ENCODE peak calls at places on chromosomes 13 and 19, in four cellular contexts. M, C, D and V are unnamed samples.

GRCh38 chr13:36193151-36193855 is 21.1 kb downstream of the SOHLH2 start:
- DNase-seq in C (no peak), M (no peak), D (no peak), V (no peak)

GRCh38 chr19:2558543-2558942 is 82.6 kb downstream of the GADD45B start:
- DNase-seq in C (no peak), D (no peak), M (no peak), V (no peak)

GRCh38 chr13:101155920-101156319 is 260.4 kb downstream of the NALCN start:
- DNase-seq in M (no peak), D (no peak), C (no peak), V (no peak)

GRCh38 chr13:47459512-47459911 is 541.6 kb downstream of the SUCLA2 start:
- DNase-seq in D (no peak), M (no peak), C (no peak), V (no peak)

GRCh38 chr19:16714702-16715294 is 4.8 kb upstream of the NWD1 start:
- DNase-seq in C (no peak), D (peak), M (peak), V (peak)

GRCh38 chr13:98411617-98412310 is 165.1 kb downstream of the STK24 start:
- DNase-seq in D (no peak), M (no peak), C (no peak), V (peak)

GRCh38 chr13:57673197-57673596 is 41.7 kb downstream of the PCDH17 start:
- DNase-seq in M (no peak), C (no peak), D (no peak), V (no peak)

GRCh38 chr19:19399733-19400438 is 5.6 kb upstream of the GATAD2A start:
- DNase-seq in C (no peak), M (no peak), D (no peak), V (no peak)

GRCh38 chr13:99083976-99084375 is 106.1 kb upstream of the DOCK9 start:
- DNase-seq in C (no peak), D (no peak), M (no peak), V (no peak)

GRCh38 chr13:114339779-114340534 is 25.7 kb downstream of the CHAMP1 start:
- DNase-seq in M (no peak), D (no peak), C (no peak), V (no peak)

GRCh38 chr19:19591133-19591825 is 27.2 kb downstream of the PBX4 start:
- DNase-seq in C (no peak), M (peak), D (no peak), V (no peak)

GRCh38 chr19:709196-709964 is 645 bp downstream of the PALM start:
- DNase-seq in D (no peak), M (no peak), C (no peak), V (peak)

GRCh38 chr19:38844093-38844686 is 5.6 kb downstream of the HNRNPL start:
- DNase-seq in M (no peak), C (no peak), D (no peak), V (peak)

GRCh38 chr13:112859817-112860190 is 109.2 kb upstream of the MCF2L start:
- DNase-seq in C (no peak), D (no peak), M (no peak), V (no peak)

GRCh38 chr19:47227347-47228167 is 3.4 kb downstream of the BBC3 start:
- DNase-seq in M (no peak), C (peak), D (peak), V (peak)

GRCh38 chr19:50820549-50821247 is 2.9 kb downstream of the KLK1 start:
- DNase-seq in D (no peak), M (no peak), C (no peak), V (no peak)

GRCh38 chr13:113862766-113863510 is 938 bp downstream of the GAS6 start:
- DNase-seq in D (no peak), M (no peak), C (no peak), V (peak)

GRCh38 chr19:9205506-9206113 is 13.8 kb downstream of the OR7D4 start:
- DNase-seq in M (peak), C (no peak), D (peak), V (peak)

GRCh38 chr13:73715114-73715909 is 418.9 kb downstream of the KLF12 start:
- DNase-seq in D (no peak), M (peak), C (no peak), V (no peak)

GRCh38 chr19:7349961-7350711 is 1.4 kb downstream of the ARHGEF18 start:
- DNase-seq in M (no peak), D (no peak), C (no peak), V (no peak)

GRCh38 chr19:11596156-11596555 is 1.1 kb upstream of the ZNF627 start:
- DNase-seq in M (no peak), C (no peak), D (no peak), V (no peak)

GRCh38 chr19:38090561-38090960 is 133.5 kb downstream of the DPF1 start:
- DNase-seq in D (peak), M (no peak), C (no peak), V (peak)

GRCh38 chr19:30111456-30111855 is 169.4 kb downstream of the URI1 start:
- DNase-seq in M (no peak), C (no peak), D (no peak), V (no peak)

GRCh38 chr13:39451860-39452301 is 151.1 kb downstream of the LHFPL6 start:
- DNase-seq in M (no peak), D (peak), C (no peak), V (peak)

GRCh38 chr19:10517361-10517759 is at the start of gene S1PR5:
- DNase-seq in M (no peak), D (peak), C (no peak), V (peak)

GRCh38 chr13:59931621-59932020 is 232.1 kb downstream of the DIAPH3 start:
- DNase-seq in M (no peak), C (no peak), D (no peak), V (no peak)

GRCh38 chr13:66329988-66330429 is 900.1 kb downstream of the PCDH9 start:
- DNase-seq in C (no peak), D (no peak), M (no peak), V (no peak)

GRCh38 chr13:40388617-40389016 is 277.8 kb downstream of the FOXO1 start:
- DNase-seq in C (peak), D (no peak), M (peak), V (no peak)

GRCh38 chr13:30705672-30706071 is 29.7 kb upstream of the ALOX5AP start:
- DNase-seq in D (no peak), C (no peak), M (no peak), V (no peak)

GRCh38 chr13:113862191-113862765 is 1.6 kb downstream of the GAS6 start:
- DNase-seq in D (no peak), M (no peak), C (no peak), V (peak)

GRCh38 chr13:55437162-55437561 is 1703.6 kb upstream of the PRR20A start:
- DNase-seq in M (no peak), C (no peak), D (no peak), V (no peak)

GRCh38 chr19:1383311-1384084 is at the start of gene NDUFS7:
- DNase-seq in C (peak), D (peak), M (peak), V (peak)

GRCh38 chr19:1652471-1653299 is at the start of gene TCF3:
- DNase-seq in C (peak), M (peak), D (peak), V (peak)

GRCh38 chr13:40460116-40460515 is 206.3 kb downstream of the FOXO1 start:
- DNase-seq in C (no peak), M (no peak), D (no peak), V (no peak)

GRCh38 chr13:40483601-40484000 is 182.8 kb downstream of the FOXO1 start:
- DNase-seq in C (no peak), M (no peak), D (peak), V (peak)

GRCh38 chr19:18762125-18763023 is 28.7 kb downstream of the COMP start:
- DNase-seq in M (no peak), C (no peak), D (peak), V (peak)

GRCh38 chr19:17061691-17062090 is 13.6 kb downstream of the HAUS8 start:
- DNase-seq in M (no peak), D (no peak), C (no peak), V (no peak)

GRCh38 chr19:20662421-20663105 is 1.2 kb upstream of the ZNF626 start:
- DNase-seq in M (no peak), C (no peak), D (no peak), V (peak)
- H3K4me3 ChIP-seq in M (no peak), C (no peak), D (no peak), V (no peak)

GRCh38 chr13:75748874-75749273 is 112.7 kb downstream of the LMO7 start:
- DNase-seq in C (no peak), M (no peak), D (no peak), V (no peak)
- H3K27ac ChIP-seq in C (no peak), M (no peak), D (no peak), V (no peak)

GRCh38 chr19:35266904-35267817 is 1.6 kb upstream of the USF2 start:
- DNase-seq in C (no peak), M (peak), D (peak), V (peak)

GRCh38 chr19:35269425-35270117 is 809 bp downstream of the USF2 start:
- DNase-seq in D (peak), C (no peak), M (peak), V (peak)

GRCh38 chr19:35266149-35266903 is 2.4 kb upstream of the USF2 start:
- DNase-seq in M (no peak), C (no peak), D (no peak), V (peak)

GRCh38 chr19:35268546-35269424 is at the start of gene USF2:
- DNase-seq in M (peak), C (no peak), D (peak), V (peak)

GRCh38 chr19:35267818-35268545 is 780 bp upstream of the USF2 start:
- DNase-seq in M (peak), D (peak), C (no peak), V (peak)
- H3K4me3 ChIP-seq in M (peak), D (peak), C (peak), V (peak)

GRCh38 chr19:49690656-49691242 is at the start of gene CPT1C:
- DNase-seq in D (peak), M (peak), C (no peak), V (peak)
- H3K27ac ChIP-seq in D (peak), M (no peak), C (peak), V (peak)

DNA sequence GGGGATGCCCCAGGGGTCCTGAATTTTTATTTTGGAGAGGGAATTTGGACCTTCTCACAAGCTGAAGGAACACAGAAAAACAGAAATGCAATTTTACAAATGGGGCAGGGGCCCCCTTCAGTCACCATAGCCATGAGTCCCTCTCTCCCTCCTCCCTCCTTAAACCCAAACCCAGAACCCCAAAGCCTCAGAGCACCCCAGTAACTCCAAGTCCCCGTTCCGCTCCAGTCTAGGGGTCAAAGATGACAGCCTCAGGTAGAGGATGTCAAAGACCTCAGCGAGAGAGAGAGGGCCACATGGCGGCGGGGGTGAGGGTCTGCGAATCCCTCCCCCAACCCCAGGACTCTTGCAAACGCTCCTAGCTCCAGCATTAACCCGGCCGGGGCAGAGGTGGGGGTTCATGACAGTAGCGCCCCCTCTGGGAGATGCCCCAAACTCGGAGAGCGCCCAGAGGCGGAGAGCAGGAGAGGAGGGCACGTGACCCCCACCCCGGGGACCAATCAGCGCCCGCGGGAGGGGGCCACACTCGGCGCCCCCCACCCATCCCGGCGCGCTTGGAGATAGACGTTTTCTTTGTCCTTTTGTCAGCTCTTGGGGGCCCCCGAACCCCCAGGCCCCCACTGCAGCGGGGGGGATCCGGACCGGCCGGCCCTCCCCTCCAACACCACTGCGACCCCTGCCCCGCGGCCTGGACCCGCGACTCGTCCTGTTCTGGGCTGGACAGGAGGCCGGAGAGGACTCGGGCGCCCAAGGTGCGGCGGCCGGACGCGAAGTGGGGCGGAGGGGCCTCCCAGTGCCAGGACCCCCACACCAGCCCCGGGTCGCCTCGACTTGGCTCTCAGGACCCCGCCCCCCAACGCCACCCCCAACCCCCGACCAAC is 20.8 kb upstream of the SEMA6B start:
- DNase-seq in M (no peak), D (no peak), C (no peak), V (no peak)
- H3K4me3 ChIP-seq in M (no peak), D (peak), C (peak), V (peak)

DNA sequence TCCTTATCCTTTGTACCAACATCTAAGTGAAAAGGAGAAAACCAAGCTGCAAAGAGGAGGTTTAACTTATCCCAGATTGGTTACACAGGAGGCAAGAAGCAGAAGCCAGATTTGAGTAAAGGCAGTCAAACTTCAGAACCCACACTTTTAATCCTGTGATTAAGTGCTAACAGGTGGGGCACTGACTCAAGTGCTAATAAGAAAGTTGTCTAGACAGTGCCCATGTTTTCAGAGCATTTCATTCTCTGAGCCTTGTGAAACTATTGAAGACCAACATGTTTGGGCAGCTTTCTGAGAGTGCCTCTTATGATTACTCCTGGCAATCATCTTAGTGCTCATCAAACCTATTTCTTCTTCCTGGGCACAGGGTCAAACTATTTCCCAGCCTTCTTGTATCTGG is 380.8 kb downstream of the KCNRG start:
- DNase-seq in M (no peak), D (no peak), C (no peak), V (no peak)
- H3K27ac ChIP-seq in M (no peak), D (no peak), C (no peak), V (no peak)

GRCh38 chr13:103066991-103067390 is 774 bp upstream of the SLC10A2 start:
- DNase-seq in D (no peak), M (no peak), C (no peak), V (no peak)
- H3K4me3 ChIP-seq in D (no peak), M (no peak), C (no peak), V (no peak)

GRCh38 chr19:32580901-32581703 is at the start of gene PDCD5:
- DNase-seq in D (peak), M (peak), C (peak), V (peak)

GRCh38 chr19:32581704-32582164 is 744 bp downstream of the PDCD5 start:
- DNase-seq in D (peak), C (no peak), M (no peak), V (peak)

GRCh38 chr19:32576790-32577189 is 4.2 kb upstream of the PDCD5 start:
- DNase-seq in M (no peak), D (no peak), C (no peak), V (no peak)

DNA sequence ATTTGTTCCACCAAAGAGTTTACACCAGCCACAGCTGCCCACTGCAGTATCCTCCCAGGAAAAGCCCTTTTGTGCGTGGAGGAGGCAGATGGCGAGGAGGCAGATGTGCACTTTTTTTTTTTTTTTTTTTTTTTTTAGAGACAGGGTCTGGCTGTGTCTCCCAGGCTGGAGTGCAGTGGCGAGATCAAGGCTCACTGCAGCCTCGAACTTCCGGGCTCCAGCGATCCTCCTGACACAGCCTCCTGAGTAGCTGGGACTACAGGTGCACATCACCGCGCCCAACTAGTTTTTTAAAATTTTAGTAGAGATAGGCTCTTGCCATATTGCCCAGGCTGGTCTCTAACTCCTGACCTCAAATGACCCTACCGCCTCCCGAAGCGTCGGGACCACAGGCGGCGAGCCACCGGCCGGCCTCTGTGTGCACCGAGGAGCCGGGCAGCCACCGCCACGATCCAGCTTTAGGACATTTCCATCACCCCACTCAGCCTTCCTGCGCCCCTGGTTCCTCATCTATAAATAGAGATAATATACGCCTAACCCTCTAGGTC is 563 bp upstream of the PDCD5 start:
- DNase-seq in C (no peak), D (no peak), M (no peak), V (no peak)
- H3K27ac ChIP-seq in C (peak), D (peak), M (no peak), V (peak)